ENCODE peak calls at places on chromosomes 6 and 20, in seven cellular contexts. J is stimulated activated CD8-positive, alpha-beta memory T cell treated with anti-CD3 and anti-CD28 coated beads, Interleukin-4, amount 100 ng/mL, for 4 hours; Y is amniotic stem cell; M is germinal center; L is natural killer cell; Q is thoracic aorta; F is aorta. U is an unnamed sample.

GRCh38 chr20:21701171-21701876 is 4.1 kb upstream of the PAX1 start:
- DNase-seq in J (no peak), Y (no peak), M (no peak), L (no peak), Q (no peak), F (no peak), U (no peak)

GRCh38 chr6:151436814-151437213 is 15.1 kb downstream of the RMND1 start:
- DNase-seq in J (no peak), Y (peak), M (no peak), L (no peak), Q (no peak), F (no peak), U (no peak)

GRCh38 chr6:15368873-15369272 is 123.0 kb downstream of the JARID2 start:
- DNase-seq in J (no peak), Y (no peak), M (no peak), L (no peak), Q (no peak), F (no peak), U (no peak)

GRCh38 chr6:2482773-2483172 is 237.4 kb upstream of the GMDS start:
- DNase-seq in J (no peak), Y (no peak), M (no peak), L (no peak), Q (no peak), F (no peak), U (no peak)

GRCh38 chr6:159716247-159717086 is 10.8 kb upstream of the WTAP start:
- DNase-seq in J (no peak), Y (peak), M (no peak), L (no peak), Q (peak), F (peak), U (peak)

GRCh38 chr6:30359276-30359675 is 14.3 kb downstream of the RPP21 start:
- DNase-seq in J (no peak), Y (no peak), M (no peak), L (no peak), Q (no peak), F (no peak), U (no peak)

GRCh38 chr20:33084722-33085121 is 5.3 kb downstream of the BPIFB4 start:
- DNase-seq in J (no peak), Y (no peak), M (no peak), L (no peak), Q (no peak), F (no peak), U (no peak)

GRCh38 chr6:127266892-127267741 is 453 bp downstream of the RNF146 start:
- DNase-seq in J (no peak), Y (no peak), M (peak), L (peak), Q (peak), F (peak), U (no peak)

GRCh38 chr6:163416380-163416629 is 1.8 kb downstream of the QKI start:
- DNase-seq in J (no peak), Y (no peak), M (no peak), L (no peak), Q (no peak), F (no peak), U (no peak)

GRCh38 chr6:45930419-45931059 is 85.1 kb downstream of the CLIC5 start:
- DNase-seq in J (peak), Y (peak), M (peak), L (peak), Q (no peak), F (peak), U (peak)

GRCh38 chr6:112289039-112289566 is 34.7 kb upstream of the LAMA4 start:
- DNase-seq in J (no peak), Y (no peak), M (no peak), L (no peak), Q (no peak), F (peak), U (no peak)

GRCh38 chr20:31698803-31699718 is 23.6 kb downstream of the BCL2L1 start:
- DNase-seq in J (no peak), Y (peak), M (no peak), L (no peak), Q (peak), F (peak), U (no peak)

GRCh38 chr20:14234666-14235295 is 102.6 kb downstream of the FLRT3 start:
- DNase-seq in J (no peak), Y (peak), M (no peak), L (no peak), Q (no peak), F (no peak), U (no peak)

GRCh38 chr6:151263967-151264366 is 24.2 kb downstream of the AKAP12 start:
- DNase-seq in J (no peak), Y (no peak), M (no peak), L (no peak), Q (no peak), F (peak), U (no peak)

GRCh38 chr20:9889270-9889981 is 50.5 kb upstream of the PAK5 start:
- DNase-seq in J (no peak), Y (no peak), M (no peak), L (no peak), Q (no peak), F (no peak), U (no peak)

GRCh38 chr20:25244976-25245375 is 2.9 kb upstream of the PYGB start:
- DNase-seq in J (no peak), Y (no peak), M (no peak), L (no peak), Q (no peak), F (no peak), U (no peak)

GRCh38 chr6:41231246-41231645 is 3.1 kb downstream of the TREML4 start:
- DNase-seq in J (no peak), Y (no peak), M (no peak), L (no peak), Q (no peak), F (no peak), U (no peak)

GRCh38 chr6:137654365-137654981 is 160.3 kb upstream of the OLIG3 start:
- DNase-seq in J (no peak), Y (no peak), M (no peak), L (no peak), Q (no peak), F (no peak), U (no peak)

GRCh38 chr6:34671362-34671761 is 25.2 kb downstream of the ILRUN start:
- DNase-seq in J (no peak), Y (no peak), M (no peak), L (no peak), Q (no peak), F (no peak), U (no peak)

GRCh38 chr6:16754864-16755263 is 6.4 kb downstream of the ATXN1 start:
- DNase-seq in J (no peak), Y (no peak), M (no peak), L (no peak), Q (no peak), F (no peak), U (no peak)

GRCh38 chr6:11437824-11438459 is 99.6 kb upstream of the TMEM170B start:
- DNase-seq in J (no peak), Y (no peak), M (no peak), L (no peak), Q (no peak), F (no peak), U (no peak)

GRCh38 chr6:158653577-158654354 is 3.9 kb downstream of the SYTL3 start:
- DNase-seq in J (peak), Y (no peak), M (no peak), L (peak), Q (no peak), F (peak), U (no peak)

GRCh38 chr20:34997774-34998173 is 42.1 kb downstream of the MYH7B start:
- DNase-seq in J (no peak), Y (no peak), M (no peak), L (no peak), Q (no peak), F (no peak), U (no peak)

GRCh38 chr6:70336976-70337375 is 34.1 kb upstream of the COL9A1 start:
- DNase-seq in J (no peak), Y (no peak), M (no peak), L (no peak), Q (no peak), F (no peak), U (no peak)

GRCh38 chr20:35225319-35226125 is 968 bp upstream of the MMP24 start:
- DNase-seq in J (no peak), Y (no peak), M (no peak), L (no peak), Q (no peak), F (no peak), U (no peak)

GRCh38 chr6:52612336-52613096 is 35.7 kb upstream of the TRAM2 start:
- DNase-seq in J (no peak), Y (no peak), M (no peak), L (no peak), Q (no peak), F (no peak), U (no peak)

GRCh38 chr20:32007787-32008616 is 2.2 kb upstream of the CCM2L start:
- DNase-seq in J (no peak), Y (no peak), M (no peak), L (no peak), Q (no peak), F (no peak), U (no peak)

GRCh38 chr20:48626226-48626937 is 201.4 kb downstream of the PREX1 start:
- DNase-seq in J (no peak), Y (no peak), M (no peak), L (no peak), Q (no peak), F (peak), U (no peak)

U was measured in NCI-H1694.